ENCODE peak calls at places on chromosomes 13 and 19, in nine cellular contexts. One of them, this sample, is unnamed.

GRCh38 chr13:36475468-36475867 is 43.2 kb downstream of the CCNA1 start:
- DNase-seq in adrenal gland: no peak
- DNase-seq in stomach: no peak
- DNase-seq in left ventricle myocardium inferior: no peak
- DNase-seq in cardiac fibroblast: peak; percentile 30
- DNase-seq in brain microvascular endothelial cell: peak; percentile 2
- DNase-seq in BJ: no peak
- DNase-seq in Karpas-422: peak; percentile 55
- DNase-seq in tibial nerve: no peak
- DNase-seq in this sample: no peak

GRCh38 chr13:50842711-50843255 is 709 bp downstream of the DLEU7 start:
- DNase-seq in stomach: no peak
- DNase-seq in Karpas-422: no peak
- DNase-seq in BJ: no peak
- DNase-seq in tibial nerve: no peak
- DNase-seq in cardiac fibroblast: no peak
- DNase-seq in adrenal gland: no peak
- DNase-seq in brain microvascular endothelial cell: no peak
- DNase-seq in left ventricle myocardium inferior: no peak
- DNase-seq in this sample: no peak

GRCh38 chr13:33865945-33866344 is 48.0 kb downstream of the RFC3 start:
- DNase-seq in left ventricle myocardium inferior: no peak
- DNase-seq in Karpas-422: peak; percentile 80
- DNase-seq in brain microvascular endothelial cell: no peak
- DNase-seq in tibial nerve: no peak
- DNase-seq in adrenal gland: no peak
- DNase-seq in stomach: no peak
- DNase-seq in BJ: no peak
- DNase-seq in cardiac fibroblast: no peak
- DNase-seq in this sample: no peak

GRCh38 chr13:84645196-84646071 is 763.2 kb upstream of the SLITRK1 start:
- DNase-seq in brain microvascular endothelial cell: no peak
- DNase-seq in left ventricle myocardium inferior: no peak
- DNase-seq in tibial nerve: no peak
- DNase-seq in Karpas-422: no peak
- DNase-seq in cardiac fibroblast: peak; percentile 17
- DNase-seq in adrenal gland: no peak
- DNase-seq in stomach: no peak
- DNase-seq in BJ: peak; percentile 68
- DNase-seq in this sample: no peak

GRCh38 chr13:101521371-101521770 is 68.9 kb downstream of the ITGBL1 start:
- DNase-seq in cardiac fibroblast: no peak
- DNase-seq in adrenal gland: no peak
- DNase-seq in brain microvascular endothelial cell: no peak
- DNase-seq in tibial nerve: no peak
- DNase-seq in Karpas-422: no peak
- DNase-seq in BJ: no peak
- DNase-seq in stomach: no peak
- DNase-seq in left ventricle myocardium inferior: no peak
- DNase-seq in this sample: no peak

GRCh38 chr19:12596927-12597548 is 13.6 kb downstream of the ZNF490 start:
- DNase-seq in brain microvascular endothelial cell: no peak
- DNase-seq in adrenal gland: no peak
- DNase-seq in left ventricle myocardium inferior: no peak
- DNase-seq in cardiac fibroblast: no peak
- DNase-seq in BJ: no peak
- DNase-seq in stomach: no peak
- DNase-seq in Karpas-422: no peak
- DNase-seq in tibial nerve: no peak
- DNase-seq in this sample: no peak

GRCh38 chr13:99313473-99313872 is 6.3 kb upstream of the GPR183 start:
- DNase-seq in stomach: no peak
- DNase-seq in BJ: no peak
- DNase-seq in adrenal gland: no peak
- DNase-seq in Karpas-422: no peak
- DNase-seq in brain microvascular endothelial cell: no peak
- DNase-seq in left ventricle myocardium inferior: no peak
- DNase-seq in tibial nerve: no peak
- DNase-seq in cardiac fibroblast: no peak
- DNase-seq in this sample: no peak

GRCh38 chr13:44293908-44294735 is 79.5 kb upstream of the SERP2 start:
- DNase-seq in tibial nerve: no peak
- DNase-seq in brain microvascular endothelial cell: no peak
- DNase-seq in stomach: no peak
- DNase-seq in left ventricle myocardium inferior: no peak
- DNase-seq in Karpas-422: no peak
- DNase-seq in adrenal gland: no peak
- DNase-seq in cardiac fibroblast: peak; percentile 44
- DNase-seq in BJ: no peak
- DNase-seq in this sample: peak; percentile 49

GRCh38 chr19:43354305-43354627 is 780 bp downstream of the CD177 start:
- DNase-seq in cardiac fibroblast: no peak
- DNase-seq in brain microvascular endothelial cell: no peak
- DNase-seq in stomach: no peak
- DNase-seq in BJ: no peak
- DNase-seq in Karpas-422: no peak
- DNase-seq in adrenal gland: no peak
- DNase-seq in tibial nerve: no peak
- DNase-seq in left ventricle myocardium inferior: no peak
- DNase-seq in this sample: no peak

GRCh38 chr19:43351998-43352746 is 1.3 kb upstream of the CD177 start:
- DNase-seq in left ventricle myocardium inferior: no peak
- DNase-seq in brain microvascular endothelial cell: no peak
- DNase-seq in tibial nerve: no peak
- DNase-seq in stomach: no peak
- DNase-seq in cardiac fibroblast: no peak
- DNase-seq in Karpas-422: no peak
- DNase-seq in BJ: no peak
- DNase-seq in adrenal gland: no peak
- DNase-seq in this sample: no peak

DNA sequence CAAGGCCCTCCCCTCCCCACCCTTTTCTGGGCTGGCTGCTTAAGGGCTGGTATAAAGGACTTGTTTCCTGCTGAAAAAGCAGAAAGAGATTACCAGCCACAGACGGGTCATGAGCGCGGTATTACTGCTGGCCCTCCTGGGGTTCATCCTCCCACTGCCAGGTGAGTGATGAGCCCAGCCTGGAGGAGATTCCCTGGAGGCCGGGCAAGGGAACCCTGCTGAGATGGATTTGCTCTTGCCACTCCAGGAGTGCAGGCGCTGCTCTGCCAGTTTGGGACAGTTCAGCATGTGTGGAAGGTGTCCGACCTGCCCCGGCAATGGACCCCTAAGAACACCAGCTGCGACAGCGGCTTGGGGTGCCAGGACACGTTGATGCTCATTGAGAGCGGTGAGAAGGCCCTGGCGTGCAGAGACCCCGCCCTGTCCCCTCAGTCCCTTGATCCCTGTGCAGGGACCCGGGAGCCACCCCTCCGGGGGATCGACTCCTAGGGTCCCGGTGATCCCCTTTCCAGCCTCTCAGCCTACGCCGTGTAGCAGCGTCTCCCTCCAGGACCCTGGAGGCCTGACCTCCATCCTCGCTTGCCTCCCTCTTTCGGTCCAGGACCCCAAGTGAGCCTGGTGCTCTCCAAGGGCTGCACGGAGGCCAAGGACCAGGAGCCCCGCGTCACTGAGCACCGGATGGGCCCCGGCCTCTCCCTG is at the start of gene CD177:
- DNase-seq in cardiac fibroblast: no peak
- DNase-seq in Karpas-422: no peak
- DNase-seq in brain microvascular endothelial cell: no peak
- DNase-seq in adrenal gland: no peak
- DNase-seq in tibial nerve: no peak
- DNase-seq in left ventricle myocardium inferior: no peak
- DNase-seq in stomach: no peak
- DNase-seq in BJ: no peak
- DNase-seq in this sample: no peak
- H3K4me3 ChIP-seq in cardiac fibroblast: no peak within 1 kb of the TSS
- H3K4me3 ChIP-seq in Karpas-422: no peak within 1 kb of the TSS
- H3K4me3 ChIP-seq in brain microvascular endothelial cell: no peak within 1 kb of the TSS
- H3K4me3 ChIP-seq in adrenal gland: no peak within 1 kb of the TSS
- H3K4me3 ChIP-seq in tibial nerve: no peak within 1 kb of the TSS
- H3K4me3 ChIP-seq in left ventricle myocardium inferior: no peak within 1 kb of the TSS
- H3K4me3 ChIP-seq in stomach: peak within 1 kb of the TSS; percentile 9
- H3K4me3 ChIP-seq in BJ: no peak within 1 kb of the TSS
- H3K4me3 ChIP-seq in this sample: no peak within 1 kb of the TSS

GRCh38 chr19:40461669-40462221 is 3.8 kb downstream of the BLVRB start:
- DNase-seq in tibial nerve: no peak
- DNase-seq in left ventricle myocardium inferior: peak; percentile 50
- DNase-seq in brain microvascular endothelial cell: no peak
- DNase-seq in cardiac fibroblast: no peak
- DNase-seq in Karpas-422: peak; percentile 61
- DNase-seq in stomach: no peak
- DNase-seq in BJ: no peak
- DNase-seq in adrenal gland: peak; percentile 50
- DNase-seq in this sample: peak; percentile 72
- H3K4me3 ChIP-seq in tibial nerve: no peak overlapping the region
- H3K4me3 ChIP-seq in left ventricle myocardium inferior: no peak overlapping the region
- H3K4me3 ChIP-seq in brain microvascular endothelial cell: no peak overlapping the region
- H3K4me3 ChIP-seq in cardiac fibroblast: no peak overlapping the region
- H3K4me3 ChIP-seq in Karpas-422: no peak overlapping the region
- H3K4me3 ChIP-seq in stomach: no peak overlapping the region
- H3K4me3 ChIP-seq in BJ: no peak overlapping the region
- H3K4me3 ChIP-seq in adrenal gland: no peak overlapping the region
- H3K4me3 ChIP-seq in this sample: no peak overlapping the region

GRCh38 chr19:4913996-4914735 is 4.9 kb downstream of the UHRF1 start:
- DNase-seq in Karpas-422: no peak
- DNase-seq in left ventricle myocardium inferior: no peak
- DNase-seq in brain microvascular endothelial cell: no peak
- DNase-seq in tibial nerve: no peak
- DNase-seq in adrenal gland: no peak
- DNase-seq in cardiac fibroblast: no peak
- DNase-seq in stomach: no peak
- DNase-seq in BJ: no peak
- DNase-seq in this sample: no peak

GRCh38 chr19:4909897-4910593 is 744 bp downstream of the UHRF1 start:
- DNase-seq in cardiac fibroblast: peak; percentile 90
- DNase-seq in tibial nerve: peak; percentile 89
- DNase-seq in adrenal gland: peak; percentile 91
- DNase-seq in stomach: peak; percentile 93
- DNase-seq in brain microvascular endothelial cell: peak; percentile 89
- DNase-seq in left ventricle myocardium inferior: peak; percentile 94
- DNase-seq in BJ: no peak
- DNase-seq in Karpas-422: peak; percentile 99
- DNase-seq in this sample: peak; percentile 94

GRCh38 chr19:4911314-4911713 is 2.0 kb downstream of the UHRF1 start:
- DNase-seq in left ventricle myocardium inferior: no peak
- DNase-seq in Karpas-422: no peak
- DNase-seq in cardiac fibroblast: no peak
- DNase-seq in stomach: no peak
- DNase-seq in brain microvascular endothelial cell: peak; percentile 14
- DNase-seq in adrenal gland: no peak
- DNase-seq in tibial nerve: no peak
- DNase-seq in BJ: no peak
- DNase-seq in this sample: no peak

GRCh38 chr19:4910594-4911273 is 1.4 kb downstream of the UHRF1 start:
- DNase-seq in Karpas-422: peak; percentile 53
- DNase-seq in left ventricle myocardium inferior: no peak
- DNase-seq in brain microvascular endothelial cell: peak; percentile 57
- DNase-seq in BJ: no peak
- DNase-seq in tibial nerve: peak; percentile 21
- DNase-seq in adrenal gland: no peak
- DNase-seq in stomach: no peak
- DNase-seq in cardiac fibroblast: peak; percentile 73
- DNase-seq in this sample: no peak

DNA sequence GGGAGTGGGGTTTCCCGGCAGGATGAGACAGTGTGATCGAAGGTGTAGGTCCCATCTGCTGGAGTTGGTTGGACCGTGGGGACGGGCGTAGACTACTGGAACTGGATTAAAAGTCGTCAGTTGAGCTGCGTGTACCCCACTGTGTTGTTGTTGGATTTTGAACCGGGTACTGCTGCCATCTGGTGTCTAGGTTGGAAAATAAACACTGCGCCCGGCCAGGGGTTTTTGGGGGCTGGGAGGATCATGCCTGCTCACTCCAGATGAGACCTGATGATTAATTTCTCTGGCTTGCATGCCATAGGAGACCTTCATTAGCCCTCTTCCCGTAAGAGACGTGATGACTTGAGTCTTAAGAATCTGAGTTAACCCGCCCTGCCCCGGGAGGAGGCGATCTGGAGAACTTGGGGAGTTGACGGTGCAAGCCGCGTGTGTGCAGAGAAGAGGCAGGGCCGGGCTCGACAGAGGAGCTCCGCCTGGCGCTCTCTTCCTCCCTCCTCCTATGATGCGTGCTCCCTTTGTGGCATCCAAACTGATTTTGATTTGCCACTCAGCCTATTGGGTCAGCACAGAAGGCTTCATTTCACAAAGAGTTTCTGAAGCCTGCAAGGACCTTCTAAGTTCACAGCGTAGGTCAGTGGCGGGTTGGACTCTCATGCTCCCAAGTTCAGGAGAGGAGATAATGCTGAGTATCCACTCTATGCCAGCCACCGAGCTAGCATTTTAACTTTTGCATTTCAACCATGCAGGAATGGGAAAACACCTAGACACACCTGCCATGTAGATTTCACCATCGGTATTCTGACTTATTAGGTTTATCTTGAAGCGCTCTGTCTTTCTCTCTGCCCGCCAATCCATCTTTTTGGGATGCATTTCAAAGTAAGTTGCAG is 2.7 kb downstream of the UHRF1 start:
- DNase-seq in cardiac fibroblast: peak; percentile 100
- DNase-seq in left ventricle myocardium inferior: peak; percentile 32
- DNase-seq in Karpas-422: peak; percentile 82
- DNase-seq in stomach: peak; percentile 52
- DNase-seq in BJ: peak; percentile 99
- DNase-seq in brain microvascular endothelial cell: peak; percentile 99
- DNase-seq in tibial nerve: peak; percentile 71
- DNase-seq in adrenal gland: peak; percentile 72
- DNase-seq in this sample: peak; percentile 94
- H3K4me3 ChIP-seq in cardiac fibroblast: peak overlapping the region; percentile 66
- H3K4me3 ChIP-seq in left ventricle myocardium inferior: peak overlapping the region; percentile 79
- H3K4me3 ChIP-seq in Karpas-422: peak overlapping the region; percentile 98
- H3K4me3 ChIP-seq in stomach: peak overlapping the region; percentile 66
- H3K4me3 ChIP-seq in BJ: peak overlapping the region; percentile 55
- H3K4me3 ChIP-seq in brain microvascular endothelial cell: peak overlapping the region; percentile 63
- H3K4me3 ChIP-seq in tibial nerve: peak overlapping the region; percentile 45
- H3K4me3 ChIP-seq in adrenal gland: no peak overlapping the region
- H3K4me3 ChIP-seq in this sample: peak overlapping the region; percentile 43

DNA sequence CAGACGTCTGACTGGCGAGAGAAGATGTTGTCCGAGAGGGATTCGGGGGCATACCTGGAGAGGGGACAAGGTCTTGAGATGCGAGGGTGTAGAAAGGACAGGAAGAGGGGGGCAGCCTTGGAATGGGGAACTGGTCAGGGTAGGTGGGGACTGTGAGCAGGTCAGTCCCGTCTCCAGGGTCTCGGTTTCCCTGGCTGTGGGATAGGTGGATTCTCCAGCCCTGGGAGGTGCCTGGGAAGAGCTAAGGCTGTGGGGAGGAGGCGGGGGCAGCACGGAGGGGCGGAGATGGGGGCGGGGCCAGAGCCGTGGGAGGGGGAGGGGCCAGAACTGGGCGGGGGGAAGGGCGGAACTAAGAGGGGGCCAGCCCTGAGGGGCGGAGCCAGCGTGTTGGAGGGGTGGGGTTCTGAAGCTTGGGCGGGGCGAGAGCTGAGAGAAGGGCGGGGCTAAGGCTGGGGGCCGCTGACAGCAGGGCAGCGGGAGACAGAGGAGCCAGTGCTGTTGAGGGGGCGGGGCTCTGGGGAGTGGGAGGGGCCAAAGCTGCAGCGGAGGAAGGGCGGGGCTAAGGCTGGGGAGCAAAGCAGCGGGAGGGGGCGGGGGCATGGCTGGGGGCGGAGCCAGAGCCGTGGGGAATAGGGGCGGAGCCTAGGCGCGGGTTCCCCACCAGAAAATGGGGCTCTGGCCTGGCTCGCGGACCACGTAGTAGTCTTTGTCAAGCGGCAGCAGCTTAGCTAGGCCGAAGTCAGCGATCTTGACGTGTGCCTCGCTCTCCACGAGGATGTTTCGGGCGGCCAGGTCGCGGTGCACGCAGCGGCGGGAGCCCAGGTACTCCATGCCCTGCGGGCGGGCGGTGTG is 9.5 kb upstream of the INSL3 start:
- DNase-seq in BJ: no peak
- DNase-seq in Karpas-422: peak; percentile 76
- DNase-seq in left ventricle myocardium inferior: no peak
- DNase-seq in cardiac fibroblast: peak; percentile 43
- DNase-seq in adrenal gland: peak; percentile 59
- DNase-seq in tibial nerve: peak; percentile 47
- DNase-seq in brain microvascular endothelial cell: peak; percentile 81
- DNase-seq in stomach: peak; percentile 90
- DNase-seq in this sample: no peak
- H3K4me3 ChIP-seq in BJ: peak overlapping the region; percentile 3
- H3K4me3 ChIP-seq in Karpas-422: no peak overlapping the region
- H3K4me3 ChIP-seq in left ventricle myocardium inferior: peak overlapping the region; percentile 34
- H3K4me3 ChIP-seq in cardiac fibroblast: no peak overlapping the region
- H3K4me3 ChIP-seq in adrenal gland: no peak overlapping the region
- H3K4me3 ChIP-seq in tibial nerve: no peak overlapping the region
- H3K4me3 ChIP-seq in brain microvascular endothelial cell: peak overlapping the region; percentile 36
- H3K4me3 ChIP-seq in stomach: peak overlapping the region; percentile 19
- H3K4me3 ChIP-seq in this sample: no peak overlapping the region

This sample was measured in ascending aorta.